ENCODE peak calls at places on chromosomes 13 and 19, in five cellular contexts. One of them, this sample, is unnamed.

GRCh38 chr13:102651892-102652291 is 43.0 kb downstream of the METTL21C start:
- DNase-seq in brain microvascular endothelial cell: peak; percentile 55
- DNase-seq in spleen: no peak
- DNase-seq in neuronal stem cell: no peak
- DNase-seq in heart right ventricle: no peak
- DNase-seq in this sample: no peak

GRCh38 chr19:5125797-5126497 is 157.0 kb downstream of the KDM4B start:
- DNase-seq in brain microvascular endothelial cell: no peak
- DNase-seq in heart right ventricle: no peak
- DNase-seq in spleen: no peak
- DNase-seq in neuronal stem cell: no peak
- DNase-seq in this sample: no peak

GRCh38 chr19:47036233-47036651 is 12.2 kb downstream of the TMEM160 start:
- DNase-seq in spleen: peak; percentile 76
- DNase-seq in neuronal stem cell: no peak
- DNase-seq in brain microvascular endothelial cell: no peak
- DNase-seq in heart right ventricle: no peak
- DNase-seq in this sample: peak; percentile 37

GRCh38 chr13:28624707-28625432 is 34.1 kb upstream of the POMP start:
- DNase-seq in spleen: no peak
- DNase-seq in neuronal stem cell: no peak
- DNase-seq in brain microvascular endothelial cell: no peak
- DNase-seq in heart right ventricle: no peak
- DNase-seq in this sample: no peak

GRCh38 chr19:7199613-7200533 is 94.3 kb downstream of the INSR start:
- DNase-seq in brain microvascular endothelial cell: no peak
- DNase-seq in spleen: no peak
- DNase-seq in heart right ventricle: no peak
- DNase-seq in neuronal stem cell: no peak
- DNase-seq in this sample: no peak

GRCh38 chr19:2552859-2553258 is 76.9 kb downstream of the GADD45B start:
- DNase-seq in brain microvascular endothelial cell: no peak
- DNase-seq in neuronal stem cell: no peak
- DNase-seq in spleen: peak; percentile 41
- DNase-seq in heart right ventricle: no peak
- DNase-seq in this sample: no peak

GRCh38 chr19:33282036-33282686 is 20.2 kb downstream of the CEBPA start:
- DNase-seq in spleen: no peak
- DNase-seq in heart right ventricle: no peak
- DNase-seq in neuronal stem cell: no peak
- DNase-seq in brain microvascular endothelial cell: no peak
- DNase-seq in this sample: no peak

GRCh38 chr13:39524795-39525194 is 78.2 kb downstream of the LHFPL6 start:
- DNase-seq in heart right ventricle: no peak
- DNase-seq in spleen: no peak
- DNase-seq in neuronal stem cell: no peak
- DNase-seq in brain microvascular endothelial cell: no peak
- DNase-seq in this sample: no peak

GRCh38 chr13:49545661-49546060 is 39.7 kb downstream of the RCBTB1 start:
- DNase-seq in heart right ventricle: no peak
- DNase-seq in spleen: no peak
- DNase-seq in neuronal stem cell: no peak
- DNase-seq in brain microvascular endothelial cell: no peak
- DNase-seq in this sample: no peak

GRCh38 chr19:2327773-2328400 is 499 bp downstream of the LSM7 start:
- DNase-seq in neuronal stem cell: peak; percentile 58
- DNase-seq in heart right ventricle: no peak
- DNase-seq in brain microvascular endothelial cell: peak; percentile 86
- DNase-seq in spleen: peak; percentile 72
- DNase-seq in this sample: peak; percentile 95

GRCh38 chr13:75762967-75763366 is 126.8 kb downstream of the LMO7 start:
- DNase-seq in brain microvascular endothelial cell: no peak
- DNase-seq in neuronal stem cell: no peak
- DNase-seq in heart right ventricle: no peak
- DNase-seq in spleen: no peak
- DNase-seq in this sample: no peak

GRCh38 chr13:100434010-100434763 is 154.4 kb downstream of the GGACT start:
- DNase-seq in neuronal stem cell: no peak
- DNase-seq in spleen: no peak
- DNase-seq in brain microvascular endothelial cell: peak; percentile 62
- DNase-seq in heart right ventricle: no peak
- DNase-seq in this sample: peak; percentile 11

GRCh38 chr19:42064432-42064831 is 5.6 kb downstream of the GRIK5 start:
- DNase-seq in heart right ventricle: no peak
- DNase-seq in brain microvascular endothelial cell: no peak
- DNase-seq in spleen: no peak
- DNase-seq in neuronal stem cell: no peak
- DNase-seq in this sample: no peak

GRCh38 chr13:44668707-44669106 is 92.6 kb upstream of the TSC22D1 start:
- DNase-seq in neuronal stem cell: no peak
- DNase-seq in spleen: no peak
- DNase-seq in brain microvascular endothelial cell: no peak
- DNase-seq in heart right ventricle: no peak
- DNase-seq in this sample: peak; percentile 44

GRCh38 chr19:49425922-49426592 is 869 bp downstream of the GFY start:
- DNase-seq in neuronal stem cell: no peak
- DNase-seq in spleen: no peak
- DNase-seq in heart right ventricle: no peak
- DNase-seq in brain microvascular endothelial cell: no peak
- DNase-seq in this sample: no peak

GRCh38 chr13:25466880-25467279 is 95.1 kb downstream of the ATP8A2 start:
- DNase-seq in neuronal stem cell: no peak
- DNase-seq in heart right ventricle: no peak
- DNase-seq in spleen: no peak
- DNase-seq in brain microvascular endothelial cell: no peak
- DNase-seq in this sample: no peak

GRCh38 chr19:34241513-34242337 is 12.6 kb upstream of the GARRE1 start:
- DNase-seq in spleen: no peak
- DNase-seq in brain microvascular endothelial cell: no peak
- DNase-seq in neuronal stem cell: no peak
- DNase-seq in heart right ventricle: no peak
- DNase-seq in this sample: peak; percentile 39

GRCh38 chr19:10283301-10283733 is 3.4 kb upstream of the ICAM4 start:
- DNase-seq in heart right ventricle: no peak
- DNase-seq in brain microvascular endothelial cell: no peak
- DNase-seq in neuronal stem cell: no peak
- DNase-seq in spleen: no peak
- DNase-seq in this sample: peak; percentile 35

GRCh38 chr19:1067341-1068103 is 555 bp downstream of the ARHGAP45 start:
- DNase-seq in neuronal stem cell: no peak
- DNase-seq in spleen: peak; percentile 92
- DNase-seq in heart right ventricle: no peak
- DNase-seq in brain microvascular endothelial cell: no peak
- DNase-seq in this sample: no peak

GRCh38 chr13:76043882-76044281 is 407.8 kb downstream of the LMO7 start:
- DNase-seq in spleen: no peak
- DNase-seq in neuronal stem cell: peak; percentile 14
- DNase-seq in brain microvascular endothelial cell: no peak
- DNase-seq in heart right ventricle: no peak
- DNase-seq in this sample: peak; percentile 25

GRCh38 chr13:62126400-62126799 is 710.8 kb upstream of the PCDH20 start:
- DNase-seq in heart right ventricle: no peak
- DNase-seq in neuronal stem cell: no peak
- DNase-seq in brain microvascular endothelial cell: no peak
- DNase-seq in spleen: no peak
- DNase-seq in this sample: no peak

GRCh38 chr19:16376241-16376640 is 51.6 kb downstream of the KLF2 start:
- DNase-seq in heart right ventricle: no peak
- DNase-seq in brain microvascular endothelial cell: no peak
- DNase-seq in spleen: peak; percentile 74
- DNase-seq in neuronal stem cell: no peak
- DNase-seq in this sample: no peak

GRCh38 chr13:44305845-44306244 is 67.8 kb upstream of the SERP2 start:
- DNase-seq in heart right ventricle: no peak
- DNase-seq in brain microvascular endothelial cell: no peak
- DNase-seq in neuronal stem cell: peak; percentile 6
- DNase-seq in spleen: no peak
- DNase-seq in this sample: peak; percentile 70

GRCh38 chr13:107803822-107804495 is 411.4 kb downstream of the LIG4 start:
- DNase-seq in neuronal stem cell: no peak
- DNase-seq in heart right ventricle: no peak
- DNase-seq in spleen: no peak
- DNase-seq in brain microvascular endothelial cell: no peak
- DNase-seq in this sample: no peak

GRCh38 chr19:39915101-39915847 is 19.2 kb downstream of the FCGBP start:
- DNase-seq in brain microvascular endothelial cell: no peak
- DNase-seq in neuronal stem cell: no peak
- DNase-seq in heart right ventricle: no peak
- DNase-seq in spleen: peak; percentile 68
- DNase-seq in this sample: no peak

GRCh38 chr13:113927661-113928581 is 46.0 kb downstream of the C13orf46 start:
- DNase-seq in heart right ventricle: peak; percentile 55
- DNase-seq in spleen: peak; percentile 59
- DNase-seq in brain microvascular endothelial cell: peak; percentile 71
- DNase-seq in neuronal stem cell: no peak
- DNase-seq in this sample: no peak

GRCh38 chr19:2231621-2232221 is 4.4 kb downstream of the PLEKHJ1 start:
- DNase-seq in neuronal stem cell: no peak
- DNase-seq in spleen: no peak
- DNase-seq in heart right ventricle: no peak
- DNase-seq in brain microvascular endothelial cell: no peak
- DNase-seq in this sample: no peak

GRCh38 chr13:74290324-74290773 is 156.1 kb upstream of the KLF12 start:
- DNase-seq in heart right ventricle: peak; percentile 55
- DNase-seq in brain microvascular endothelial cell: peak; percentile 78
- DNase-seq in neuronal stem cell: peak; percentile 54
- DNase-seq in spleen: no peak
- DNase-seq in this sample: peak; percentile 98

GRCh38 chr13:27428160-27428559 is 3.7 kb downstream of the GTF3A start:
- DNase-seq in heart right ventricle: no peak
- DNase-seq in neuronal stem cell: no peak
- DNase-seq in spleen: no peak
- DNase-seq in brain microvascular endothelial cell: no peak
- DNase-seq in this sample: no peak
- H3K36me3 ChIP-seq in heart right ventricle: peaks cover 29% of the 10 kb centered on the region
- H3K36me3 ChIP-seq in neuronal stem cell: peaks cover 70% of the 10 kb centered on the region
- H3K36me3 ChIP-seq in spleen: peaks cover 45% of the 10 kb centered on the region
- H3K36me3 ChIP-seq in brain microvascular endothelial cell: peaks cover 16% of the 10 kb centered on the region
- H3K36me3 ChIP-seq in this sample: peaks cover 17% of the 10 kb centered on the region

GRCh38 chr13:51998723-51999471 is 12.4 kb downstream of the ATP7B start:
- DNase-seq in neuronal stem cell: no peak
- DNase-seq in heart right ventricle: no peak
- DNase-seq in brain microvascular endothelial cell: no peak
- DNase-seq in spleen: no peak
- DNase-seq in this sample: no peak
- H3K4me3 ChIP-seq in neuronal stem cell: no peak overlapping the region
- H3K4me3 ChIP-seq in heart right ventricle: no peak overlapping the region
- H3K4me3 ChIP-seq in brain microvascular endothelial cell: no peak overlapping the region
- H3K4me3 ChIP-seq in spleen: no peak overlapping the region
- H3K4me3 ChIP-seq in this sample: no peak overlapping the region

DNA sequence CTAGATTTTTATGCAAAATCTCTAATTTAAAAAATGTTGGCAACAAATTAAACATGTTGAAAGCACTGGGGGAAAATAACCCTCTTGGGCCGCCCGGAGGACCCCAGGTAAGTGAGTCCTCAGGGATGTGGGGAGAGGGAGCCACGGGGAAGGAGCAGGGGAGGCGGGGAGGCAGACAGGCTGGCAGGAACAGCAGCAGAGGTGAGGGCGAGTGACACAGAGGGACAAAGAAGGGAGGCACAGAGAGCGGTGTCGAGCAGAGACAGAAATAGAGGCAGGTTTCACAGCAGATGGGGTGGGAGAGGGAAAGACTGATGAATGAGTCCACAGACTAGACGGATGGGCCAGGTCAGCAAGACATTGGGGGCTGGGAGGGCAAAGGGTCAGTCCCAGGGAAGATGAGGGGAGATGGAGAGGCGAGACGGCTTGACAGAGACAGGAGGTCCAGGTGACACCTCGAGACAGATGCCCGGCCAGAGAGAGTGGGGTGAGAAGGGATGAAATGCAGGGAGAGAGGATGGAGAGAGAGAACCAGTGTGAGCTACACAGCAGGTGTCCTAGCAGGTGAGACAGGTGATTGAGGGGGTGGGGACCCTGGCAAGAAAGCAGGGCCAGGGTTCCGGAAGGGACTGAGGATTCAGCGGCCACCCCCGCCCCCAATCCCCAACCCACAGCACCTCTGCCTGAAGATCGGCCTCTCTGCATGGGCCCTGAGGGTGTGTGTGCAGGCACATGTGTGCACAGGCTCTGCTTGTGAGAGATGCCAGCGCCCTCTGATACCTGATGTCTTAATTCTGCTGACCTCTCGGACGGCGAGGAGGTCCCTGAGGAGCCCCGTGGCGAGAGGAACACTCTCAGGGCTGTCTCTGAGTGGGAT is 3.8 kb downstream of the LRRC4B start:
- DNase-seq in heart right ventricle: no peak
- DNase-seq in brain microvascular endothelial cell: no peak
- DNase-seq in neuronal stem cell: no peak
- DNase-seq in spleen: no peak
- DNase-seq in this sample: no peak
- H3K27me3 ChIP-seq in heart right ventricle: peaks cover 59% of the 10 kb centered on the region
- H3K27me3 ChIP-seq in brain microvascular endothelial cell: peaks cover 16% of the 10 kb centered on the region
- H3K27me3 ChIP-seq in neuronal stem cell: no peaks in the 10 kb centered on the region
- H3K27me3 ChIP-seq in spleen: peaks cover 84% of the 10 kb centered on the region
- H3K27me3 ChIP-seq in this sample: peaks cover 13% of the 10 kb centered on the region

DNA sequence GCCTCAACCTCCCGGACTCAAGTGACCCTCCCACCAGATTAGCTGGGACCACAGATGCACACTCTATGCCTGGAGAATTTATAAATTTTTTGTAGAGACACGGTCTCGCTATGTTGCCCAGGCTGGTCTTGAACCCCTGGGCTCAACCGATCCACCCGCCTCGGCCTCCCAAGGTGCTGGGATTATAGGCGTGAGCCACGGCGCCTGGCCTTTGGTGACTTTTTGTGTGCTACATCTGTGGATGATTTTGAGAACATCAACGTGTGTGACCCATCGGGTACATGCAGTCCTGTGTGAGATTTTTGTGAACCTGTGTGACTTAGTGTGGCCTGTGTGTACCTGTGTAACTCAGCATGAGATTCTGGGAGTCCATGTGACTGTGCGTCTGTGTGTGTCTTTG is 8.5 kb upstream of the NFIX start:
- DNase-seq in neuronal stem cell: no peak
- DNase-seq in heart right ventricle: no peak
- DNase-seq in spleen: no peak
- DNase-seq in brain microvascular endothelial cell: no peak
- DNase-seq in this sample: no peak
- H3K36me3 ChIP-seq in neuronal stem cell: no peaks in the 10 kb centered on the region
- H3K36me3 ChIP-seq in heart right ventricle: no peaks in the 10 kb centered on the region
- H3K36me3 ChIP-seq in spleen: no peaks in the 10 kb centered on the region
- H3K36me3 ChIP-seq in brain microvascular endothelial cell: no peaks in the 10 kb centered on the region
- H3K36me3 ChIP-seq in this sample: no peaks in the 10 kb centered on the region

This sample was measured in bronchial epithelial cell.